ENCODE peak calls at places on chromosomes 5 and 9, in four cellular contexts. D is uterus, I is DND-41, U is left ventricle myocardium inferior. E is an unnamed sample.

GRCh38 chr9:219670-220365 is 5.2 kb downstream of the DOCK8 start:
- DNase-seq in D (no peak), I (no peak), U (peak; percentile 28), E (no peak)

GRCh38 chr5:63245271-63245670 is 666.7 kb downstream of the LRRC70 start:
- DNase-seq in D (no peak), I (no peak), U (no peak), E (no peak)

GRCh38 chr5:65903581-65903980 is 22.8 kb upstream of the ERBIN start:
- DNase-seq in D (no peak), I (no peak), U (no peak), E (no peak)

GRCh38 chr5:141382469-141383294 is at the start of gene PCDHGA7:
- DNase-seq in D (no peak), I (no peak), U (no peak), E (no peak)

GRCh38 chr9:27089706-27090105 is 19.3 kb upstream of the TEK start:
- DNase-seq in D (no peak), I (no peak), U (no peak), E (no peak)

GRCh38 chr9:11928871-11929321 is 764.3 kb upstream of the TYRP1 start:
- DNase-seq in D (no peak), I (no peak), U (no peak), E (peak; percentile 60)

GRCh38 chr5:76978869-76979268 is 26.0 kb downstream of the CRHBP start:
- DNase-seq in D (no peak), I (no peak), U (no peak), E (no peak)

GRCh38 chr5:133664422-133664821 is 52.1 kb upstream of the FSTL4 start:
- DNase-seq in D (no peak), I (no peak), U (no peak), E (no peak)

GRCh38 chr5:149618581-149619248 is 37.4 kb downstream of the ARHGEF37 start:
- DNase-seq in D (no peak), I (peak; percentile 32), U (no peak), E (no peak)

GRCh38 chr5:35803221-35803651 is 53.5 kb upstream of the IL7R start:
- DNase-seq in D (no peak), I (peak; percentile 57), U (peak; percentile 15), E (no peak)

GRCh38 chr5:177169271-177169670 is 35.7 kb downstream of the NSD1 start:
- DNase-seq in D (no peak), I (no peak), U (no peak), E (peak; percentile 10)

GRCh38 chr5:91049800-91050199 is 333.3 kb downstream of the ARRDC3 start:
- DNase-seq in D (no peak), I (no peak), U (no peak), E (no peak)

GRCh38 chr5:140273401-140273877 is 29.5 kb downstream of the PFDN1 start:
- DNase-seq in D (no peak), I (no peak), U (no peak), E (no peak)

GRCh38 chr5:78527054-78527884 is 121.3 kb downstream of the LHFPL2 start:
- DNase-seq in D (peak; percentile 83), I (no peak), U (peak; percentile 54), E (no peak)

GRCh38 chr9:6055213-6055612 is 39.8 kb upstream of the RANBP6 start:
- DNase-seq in D (peak; percentile 55), I (peak; percentile 48), U (no peak), E (no peak)

GRCh38 chr5:80229902-80230255 is 26.0 kb downstream of the SERINC5 start:
- DNase-seq in D (no peak), I (no peak), U (no peak), E (no peak)

GRCh38 chr9:130235558-130236435 is 29.8 kb upstream of the HMCN2 start:
- DNase-seq in D (peak; percentile 75), I (peak; percentile 70), U (peak; percentile 65), E (peak; percentile 84)

GRCh38 chr9:24258626-24259025 is 287.1 kb downstream of the IZUMO3 start:
- DNase-seq in D (no peak), I (no peak), U (no peak), E (no peak)

GRCh38 chr9:70079364-70080103 is 35.9 kb downstream of the MAMDC2 start:
- DNase-seq in D (peak; percentile 74), I (no peak), U (no peak), E (no peak)

GRCh38 chr9:5947912-5948311 is 57.2 kb downstream of the MLANA start:
- DNase-seq in D (no peak), I (no peak), U (no peak), E (no peak)

GRCh38 chr5:149754481-149754880 is 24.4 kb downstream of the PPARGC1B start:
- DNase-seq in D (no peak), I (no peak), U (no peak), E (no peak)

GRCh38 chr5:107633171-107633901 is 37.4 kb downstream of the EFNA5 start:
- DNase-seq in D (no peak), I (no peak), U (no peak), E (no peak)

GRCh38 chr5:53915120-53915519 is 354.7 kb downstream of the NDUFS4 start:
- DNase-seq in D (no peak), I (no peak), U (no peak), E (no peak)

GRCh38 chr9:114426046-114426948 is 38.5 kb upstream of the AKNA start:
- DNase-seq in D (no peak), I (no peak), U (no peak), E (peak; percentile 37)

GRCh38 chr9:79568337-79569084 is 3.3 kb upstream of the TLE4 start:
- DNase-seq in D (no peak), I (no peak), U (no peak), E (no peak)

GRCh38 chr5:130333089-130333488 is 428.8 kb downstream of the CHSY3 start:
- DNase-seq in D (no peak), I (no peak), U (no peak), E (no peak)

GRCh38 chr9:118618744-118619299 is 750.4 kb downstream of the BRINP1 start:
- DNase-seq in D (no peak), I (no peak), U (no peak), E (no peak)

GRCh38 chr9:98707158-98708102 is 1.3 kb downstream of the GABBR2 start:
- DNase-seq in D (no peak), I (no peak), U (peak; percentile 39), E (peak; percentile 70)
- TF ChIP-seq CTCF in D (no peak), I (no peak), U (peak; percentile 61), E (peak; percentile 30)

DNA sequence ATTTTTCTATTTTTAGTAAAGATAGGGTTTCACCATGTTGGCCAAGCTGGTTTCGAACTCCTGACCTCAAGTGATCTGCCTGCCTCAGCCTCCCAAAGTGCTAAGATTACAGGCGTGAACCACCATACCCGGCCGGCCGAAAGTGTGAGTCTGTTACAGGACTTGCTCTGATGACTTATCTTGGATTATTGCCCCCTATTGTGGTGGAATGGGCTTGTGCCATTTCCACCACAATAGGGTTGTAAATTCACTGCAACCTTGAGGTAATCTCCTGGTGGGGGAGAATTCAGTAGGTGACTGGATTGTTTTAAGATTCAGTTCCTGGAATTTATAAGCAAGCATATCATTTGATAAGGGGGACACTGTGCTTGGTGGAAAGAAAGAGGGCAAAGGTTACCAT is 15.0 kb upstream of the HMGCR start:
- DNase-seq in D (no peak), I (no peak), U (no peak), E (no peak)
- H3K27ac ChIP-seq in D (no peak overlapping the region), I (no peak overlapping the region), U (no peak overlapping the region), E (no peak overlapping the region)

GRCh38 chr5:112974901-112975300 is 1.7 kb upstream of the DCP2 start:
- DNase-seq in D (no peak), I (no peak), U (no peak), E (no peak)
- H3K4me3 ChIP-seq in D (no peak overlapping the region), I (no peak overlapping the region), U (no peak overlapping the region), E (no peak overlapping the region)

DNA sequence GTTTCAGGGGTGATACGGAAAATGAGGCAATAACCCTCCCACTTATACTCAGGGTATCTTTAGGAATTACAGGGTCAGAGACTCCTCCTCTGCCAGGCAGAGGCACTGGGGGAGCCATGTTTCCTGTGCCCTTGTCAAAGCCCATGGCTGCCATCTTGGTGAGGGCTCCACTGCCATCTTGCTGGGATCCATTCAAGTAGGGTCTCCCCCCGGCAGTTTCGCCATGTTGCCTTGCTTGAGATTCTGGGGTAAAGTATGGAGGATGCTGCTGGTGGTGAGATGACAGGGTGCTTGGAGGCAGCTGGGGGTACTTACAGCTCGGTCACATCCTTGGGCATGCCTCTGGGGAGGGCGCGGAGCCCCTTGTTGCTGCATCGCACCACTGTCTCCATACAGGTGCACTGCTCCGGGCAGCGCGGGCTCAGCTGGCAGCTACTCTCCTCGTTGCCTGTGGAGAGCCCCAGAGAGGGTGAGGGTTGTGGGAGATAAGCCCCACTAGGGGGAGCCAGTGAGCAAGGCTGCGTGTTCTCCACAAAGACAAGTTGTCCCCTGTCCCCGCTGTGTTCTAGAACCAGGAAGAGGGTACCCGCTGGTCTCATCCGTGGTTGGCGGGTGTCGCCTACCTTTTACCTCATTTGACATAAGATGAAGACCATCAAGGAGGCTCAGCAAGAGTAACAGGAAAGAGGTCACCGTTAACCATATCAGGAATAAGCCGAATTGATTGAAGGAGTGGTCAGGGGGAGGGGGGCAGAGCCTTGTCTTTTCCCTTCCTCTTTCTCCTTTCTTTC is 169.0 kb upstream of the PANK3 start:
- DNase-seq in D (no peak), I (peak; percentile 39), U (peak; percentile 43), E (no peak)
- TF ChIP-seq CTCF in D (no peak), I (peak; percentile 69), U (peak; percentile 71), E (peak; percentile 57)

GRCh38 chr5:18745988-18746615 is 1111.8 kb downstream of the TAF11L14 start:
- DNase-seq in D (no peak), I (peak; percentile 77), U (no peak), E (no peak)
- H3K27ac ChIP-seq in D (peak overlapping the region; percentile 47), I (peak overlapping the region; percentile 98), U (peak overlapping the region; percentile 80), E (peak overlapping the region; percentile 80)

DNA sequence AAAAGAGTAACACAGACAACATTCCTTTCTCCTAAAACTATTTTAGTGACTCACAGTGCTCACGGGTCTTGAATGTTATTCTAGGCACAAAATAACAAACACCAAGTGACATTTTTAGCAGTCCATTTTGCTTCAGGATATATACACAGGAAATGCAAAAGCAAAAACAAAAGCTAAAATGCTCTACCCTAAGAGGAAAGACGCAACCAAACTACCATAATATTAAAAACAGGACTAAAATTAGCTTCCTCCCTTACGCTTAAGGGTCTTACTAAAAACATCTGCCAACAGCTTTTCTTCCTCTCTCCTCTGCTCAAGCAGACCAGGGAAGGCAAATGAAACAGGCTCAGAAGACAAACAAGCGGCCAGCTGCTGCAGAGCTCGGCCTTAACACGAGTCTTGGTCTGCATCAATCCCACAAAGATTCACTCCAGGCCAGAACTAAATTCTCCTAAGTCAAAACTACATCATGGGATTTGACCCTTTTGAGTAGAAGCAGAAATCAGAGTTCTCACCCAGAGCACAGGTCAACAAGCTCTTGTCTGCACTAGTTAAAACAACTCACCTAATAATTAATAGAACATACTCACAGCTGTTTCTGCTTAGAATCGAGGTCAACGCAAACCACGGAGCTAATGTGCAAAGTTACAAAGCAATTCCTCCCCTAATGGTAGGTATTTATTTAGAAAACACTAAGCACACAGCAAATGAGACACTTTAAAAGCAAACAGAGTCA is 62.3 kb downstream of the RAPGEF1 start:
- DNase-seq in D (no peak), I (no peak), U (no peak), E (no peak)
- H3K4me3 ChIP-seq in D (no peak overlapping the region), I (no peak overlapping the region), U (peak overlapping the region; percentile 37), E (no peak overlapping the region)

GRCh38 chr5:30324083-30324482 is 869.4 kb upstream of the CDH6 start:
- DNase-seq in D (no peak), I (no peak), U (no peak), E (no peak)
- TF ChIP-seq CTCF in D (no peak), I (no peak), U (no peak), E (no peak)

GRCh38 chr5:173924899-173925298 is 36.8 kb downstream of the CPEB4 start:
- DNase-seq in D (no peak), I (no peak), U (no peak), E (no peak)
- H3K27ac ChIP-seq in D (peak overlapping the region; percentile 51), I (no peak overlapping the region), U (peak overlapping the region; percentile 87), E (no peak overlapping the region)

E was measured in upper lobe of right lung.